ENCODE peak calls at places on chromosomes 16 and 17, in eight cellular contexts. One of them, this sample, is unnamed.

GRCh38 chr16:80006175-80006895 is 405.8 kb upstream of the MAF start:
- DNase-seq in thoracic aorta: no peak
- DNase-seq in CD8-positive, alpha-beta T cell: peak; percentile 18
- DNase-seq in suprapubic skin: no peak
- DNase-seq in MM.1S: no peak
- DNase-seq in aorta: no peak
- DNase-seq in mammary epithelial cell: peak; percentile 49
- DNase-seq in neural progenitor cell: no peak
- DNase-seq in this sample: no peak

GRCh38 chr17:45346255-45347015 is 29.6 kb upstream of the MAP3K14 start:
- DNase-seq in thoracic aorta: no peak
- DNase-seq in CD8-positive, alpha-beta T cell: no peak
- DNase-seq in suprapubic skin: peak; percentile 58
- DNase-seq in MM.1S: no peak
- DNase-seq in aorta: no peak
- DNase-seq in mammary epithelial cell: no peak
- DNase-seq in neural progenitor cell: no peak
- DNase-seq in this sample: no peak

GRCh38 chr16:57618306-57619132 is 9.9 kb upstream of the ADGRG1 start:
- DNase-seq in thoracic aorta: no peak
- DNase-seq in CD8-positive, alpha-beta T cell: no peak
- DNase-seq in suprapubic skin: peak; percentile 66
- DNase-seq in MM.1S: no peak
- DNase-seq in aorta: peak; percentile 34
- DNase-seq in mammary epithelial cell: peak; percentile 51
- DNase-seq in neural progenitor cell: no peak
- DNase-seq in this sample: no peak

GRCh38 chr17:74690409-74690825 is 22.3 kb downstream of the CD300LF start:
- DNase-seq in thoracic aorta: no peak
- DNase-seq in CD8-positive, alpha-beta T cell: no peak
- DNase-seq in suprapubic skin: no peak
- DNase-seq in MM.1S: no peak
- DNase-seq in aorta: peak; percentile 79
- DNase-seq in mammary epithelial cell: no peak
- DNase-seq in neural progenitor cell: no peak
- DNase-seq in this sample: peak; percentile 62

GRCh38 chr17:69874220-69874670 is 200.8 kb upstream of the KCNJ16 start:
- DNase-seq in thoracic aorta: no peak
- DNase-seq in CD8-positive, alpha-beta T cell: no peak
- DNase-seq in suprapubic skin: no peak
- DNase-seq in MM.1S: no peak
- DNase-seq in aorta: no peak
- DNase-seq in mammary epithelial cell: peak; percentile 84
- DNase-seq in neural progenitor cell: peak; percentile 9
- DNase-seq in this sample: no peak

GRCh38 chr17:52202572-52202876 is 44.0 kb upstream of the CA10 start:
- DNase-seq in thoracic aorta: no peak
- DNase-seq in CD8-positive, alpha-beta T cell: no peak
- DNase-seq in suprapubic skin: no peak
- DNase-seq in MM.1S: no peak
- DNase-seq in aorta: no peak
- DNase-seq in mammary epithelial cell: no peak
- DNase-seq in neural progenitor cell: no peak
- DNase-seq in this sample: no peak

GRCh38 chr17:27384261-27384701 is 72.0 kb upstream of the KSR1 start:
- DNase-seq in thoracic aorta: peak; percentile 69
- DNase-seq in CD8-positive, alpha-beta T cell: no peak
- DNase-seq in suprapubic skin: no peak
- DNase-seq in MM.1S: no peak
- DNase-seq in aorta: peak; percentile 85
- DNase-seq in mammary epithelial cell: peak; percentile 97
- DNase-seq in neural progenitor cell: no peak
- DNase-seq in this sample: peak; percentile 71

GRCh38 chr17:79811036-79811887 is 14.4 kb upstream of the CBX8 start:
- DNase-seq in thoracic aorta: no peak
- DNase-seq in CD8-positive, alpha-beta T cell: no peak
- DNase-seq in suprapubic skin: no peak
- DNase-seq in MM.1S: no peak
- DNase-seq in aorta: no peak
- DNase-seq in mammary epithelial cell: peak; percentile 43
- DNase-seq in neural progenitor cell: peak; percentile 57
- DNase-seq in this sample: no peak

GRCh38 chr17:54439816-54440215 is 460.8 kb upstream of the TOM1L1 start:
- DNase-seq in thoracic aorta: no peak
- DNase-seq in CD8-positive, alpha-beta T cell: no peak
- DNase-seq in suprapubic skin: no peak
- DNase-seq in MM.1S: no peak
- DNase-seq in aorta: no peak
- DNase-seq in mammary epithelial cell: no peak
- DNase-seq in neural progenitor cell: no peak
- DNase-seq in this sample: no peak

GRCh38 chr17:41496803-41497484 is 7.2 kb upstream of the KRT36 start:
- DNase-seq in thoracic aorta: no peak
- DNase-seq in CD8-positive, alpha-beta T cell: peak; percentile 46
- DNase-seq in suprapubic skin: no peak
- DNase-seq in MM.1S: peak; percentile 61
- DNase-seq in aorta: peak; percentile 82
- DNase-seq in mammary epithelial cell: peak; percentile 88
- DNase-seq in neural progenitor cell: peak; percentile 76
- DNase-seq in this sample: peak; percentile 58

GRCh38 chr16:90031186-90031930 is 12.1 kb upstream of the DBNDD1 start:
- DNase-seq in thoracic aorta: no peak
- DNase-seq in CD8-positive, alpha-beta T cell: no peak
- DNase-seq in suprapubic skin: no peak
- DNase-seq in MM.1S: no peak
- DNase-seq in aorta: no peak
- DNase-seq in mammary epithelial cell: no peak
- DNase-seq in neural progenitor cell: no peak
- DNase-seq in this sample: no peak

GRCh38 chr17:20271016-20271610 is 196.2 kb downstream of the LGALS9B start:
- DNase-seq in thoracic aorta: no peak
- DNase-seq in CD8-positive, alpha-beta T cell: no peak
- DNase-seq in suprapubic skin: no peak
- DNase-seq in MM.1S: peak; percentile 82
- DNase-seq in aorta: no peak
- DNase-seq in mammary epithelial cell: no peak
- DNase-seq in neural progenitor cell: no peak
- DNase-seq in this sample: no peak

GRCh38 chr16:2206780-2207433 is 1.7 kb downstream of the MLST8 start:
- DNase-seq in thoracic aorta: no peak
- DNase-seq in CD8-positive, alpha-beta T cell: no peak
- DNase-seq in suprapubic skin: no peak
- DNase-seq in MM.1S: no peak
- DNase-seq in aorta: no peak
- DNase-seq in mammary epithelial cell: no peak
- DNase-seq in neural progenitor cell: no peak
- DNase-seq in this sample: no peak

GRCh38 chr16:71796501-71796900 is 12.1 kb downstream of the AP1G1 start:
- DNase-seq in thoracic aorta: no peak
- DNase-seq in CD8-positive, alpha-beta T cell: no peak
- DNase-seq in suprapubic skin: no peak
- DNase-seq in MM.1S: no peak
- DNase-seq in aorta: no peak
- DNase-seq in mammary epithelial cell: no peak
- DNase-seq in neural progenitor cell: no peak
- DNase-seq in this sample: no peak

GRCh38 chr16:76345093-76345735 is 68.0 kb downstream of the CNTNAP4 start:
- DNase-seq in thoracic aorta: no peak
- DNase-seq in CD8-positive, alpha-beta T cell: no peak
- DNase-seq in suprapubic skin: peak; percentile 62
- DNase-seq in MM.1S: no peak
- DNase-seq in aorta: peak; percentile 60
- DNase-seq in mammary epithelial cell: no peak
- DNase-seq in neural progenitor cell: no peak
- DNase-seq in this sample: peak; percentile 77

GRCh38 chr16:1379054-1379862 is 27.5 kb downstream of the GNPTG start:
- DNase-seq in thoracic aorta: peak; percentile 85
- DNase-seq in CD8-positive, alpha-beta T cell: peak; percentile 63
- DNase-seq in suprapubic skin: peak; percentile 87
- DNase-seq in MM.1S: peak; percentile 73
- DNase-seq in aorta: peak; percentile 93
- DNase-seq in mammary epithelial cell: peak; percentile 85
- DNase-seq in neural progenitor cell: peak; percentile 92
- DNase-seq in this sample: peak; percentile 82

GRCh38 chr17:3636908-3637373 is 381 bp downstream of the CTNS start:
- DNase-seq in thoracic aorta: no peak
- DNase-seq in CD8-positive, alpha-beta T cell: peak; percentile 31
- DNase-seq in suprapubic skin: no peak
- DNase-seq in MM.1S: no peak
- DNase-seq in aorta: no peak
- DNase-seq in mammary epithelial cell: no peak
- DNase-seq in neural progenitor cell: peak; percentile 56
- DNase-seq in this sample: no peak

GRCh38 chr17:59238904-59239303 is 18.6 kb downstream of the GDPD1 start:
- DNase-seq in thoracic aorta: no peak
- DNase-seq in CD8-positive, alpha-beta T cell: no peak
- DNase-seq in suprapubic skin: no peak
- DNase-seq in MM.1S: no peak
- DNase-seq in aorta: no peak
- DNase-seq in mammary epithelial cell: no peak
- DNase-seq in neural progenitor cell: no peak
- DNase-seq in this sample: no peak

GRCh38 chr17:77442976-77443742 is 302.4 kb downstream of the SEC14L1 start:
- DNase-seq in thoracic aorta: no peak
- DNase-seq in CD8-positive, alpha-beta T cell: no peak
- DNase-seq in suprapubic skin: no peak
- DNase-seq in MM.1S: no peak
- DNase-seq in aorta: no peak
- DNase-seq in mammary epithelial cell: no peak
- DNase-seq in neural progenitor cell: no peak
- DNase-seq in this sample: no peak

GRCh38 chr16:66007717-66008116 is 358.8 kb upstream of the CDH5 start:
- DNase-seq in thoracic aorta: no peak
- DNase-seq in CD8-positive, alpha-beta T cell: no peak
- DNase-seq in suprapubic skin: no peak
- DNase-seq in MM.1S: peak; percentile 9
- DNase-seq in aorta: no peak
- DNase-seq in mammary epithelial cell: no peak
- DNase-seq in neural progenitor cell: peak; percentile 8
- DNase-seq in this sample: no peak

GRCh38 chr17:78677303-78678219 is 100.4 kb upstream of the DNAH17 start:
- DNase-seq in thoracic aorta: no peak
- DNase-seq in CD8-positive, alpha-beta T cell: no peak
- DNase-seq in suprapubic skin: no peak
- DNase-seq in MM.1S: no peak
- DNase-seq in aorta: no peak
- DNase-seq in mammary epithelial cell: no peak
- DNase-seq in neural progenitor cell: no peak
- DNase-seq in this sample: no peak
- H3K36me3 ChIP-seq in thoracic aorta: peaks cover 45% of the 10 kb centered on the region
- H3K36me3 ChIP-seq in CD8-positive, alpha-beta T cell: peaks cover 88% of the 10 kb centered on the region
- H3K36me3 ChIP-seq in suprapubic skin: peaks cover 66% of the 10 kb centered on the region
- H3K36me3 ChIP-seq in MM.1S: peaks cover 12% of the 10 kb centered on the region
- H3K36me3 ChIP-seq in aorta: peaks cover 2% of the 10 kb centered on the region
- H3K36me3 ChIP-seq in mammary epithelial cell: no peaks in the 10 kb centered on the region
- H3K36me3 ChIP-seq in neural progenitor cell: no peaks in the 10 kb centered on the region
- H3K36me3 ChIP-seq in this sample: peaks cover 25% of the 10 kb centered on the region

DNA sequence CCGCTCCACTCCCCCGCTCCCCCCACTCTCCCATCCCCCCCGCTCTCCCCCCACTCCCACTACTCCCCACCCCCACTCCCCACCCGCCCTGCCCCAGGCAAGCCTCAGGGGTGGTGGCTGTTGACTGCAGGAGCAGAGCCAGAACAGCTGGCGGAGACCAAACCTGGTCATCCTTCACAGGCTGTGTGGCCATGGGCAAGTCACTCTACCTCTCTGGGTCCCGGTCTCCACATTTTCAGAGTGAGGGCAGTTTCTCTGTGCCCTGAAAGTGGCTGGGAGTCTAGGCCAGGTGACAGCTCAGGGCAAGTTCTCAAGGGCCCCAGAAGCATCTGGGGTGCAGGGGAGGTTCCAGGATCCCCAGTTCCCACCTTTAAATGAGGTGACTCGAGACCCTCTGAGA is 15.1 kb upstream of the BAHCC1 start:
- DNase-seq in thoracic aorta: no peak
- DNase-seq in CD8-positive, alpha-beta T cell: no peak
- DNase-seq in suprapubic skin: no peak
- DNase-seq in MM.1S: no peak
- DNase-seq in aorta: peak; percentile 23
- DNase-seq in mammary epithelial cell: no peak
- DNase-seq in neural progenitor cell: no peak
- DNase-seq in this sample: no peak
- H3K27me3 ChIP-seq in thoracic aorta: no peaks in the 10 kb centered on the region
- H3K27me3 ChIP-seq in CD8-positive, alpha-beta T cell: peaks cover 4% of the 10 kb centered on the region
- H3K27me3 ChIP-seq in suprapubic skin: no peaks in the 10 kb centered on the region
- H3K27me3 ChIP-seq in MM.1S: peaks cover 90% of the 10 kb centered on the region
- H3K27me3 ChIP-seq in aorta: no peaks in the 10 kb centered on the region
- H3K27me3 ChIP-seq in mammary epithelial cell: no peaks in the 10 kb centered on the region
- H3K27me3 ChIP-seq in neural progenitor cell: peaks cover 26% of the 10 kb centered on the region
- H3K27me3 ChIP-seq in this sample: no peaks in the 10 kb centered on the region

GRCh38 chr17:18257747-18258355 is 687 bp downstream of the FLII start:
- DNase-seq in thoracic aorta: peak; percentile 77
- DNase-seq in CD8-positive, alpha-beta T cell: no peak
- DNase-seq in suprapubic skin: peak; percentile 91
- DNase-seq in MM.1S: peak; percentile 56
- DNase-seq in aorta: peak; percentile 90
- DNase-seq in mammary epithelial cell: peak; percentile 70
- DNase-seq in neural progenitor cell: peak; percentile 83
- DNase-seq in this sample: peak; percentile 86
- H3K4me1 ChIP-seq in thoracic aorta: peaks cover 29% of the 10 kb centered on the region
- H3K4me1 ChIP-seq in CD8-positive, alpha-beta T cell: peaks cover 47% of the 10 kb centered on the region
- H3K4me1 ChIP-seq in suprapubic skin: peaks cover 50% of the 10 kb centered on the region
- H3K4me1 ChIP-seq in MM.1S: peaks cover 23% of the 10 kb centered on the region
- H3K4me1 ChIP-seq in aorta: no peaks in the 10 kb centered on the region
- H3K4me1 ChIP-seq in mammary epithelial cell: peaks cover 43% of the 10 kb centered on the region
- H3K4me1 ChIP-seq in neural progenitor cell: peaks cover 19% of the 10 kb centered on the region
- H3K4me1 ChIP-seq in this sample: peaks cover 63% of the 10 kb centered on the region

DNA sequence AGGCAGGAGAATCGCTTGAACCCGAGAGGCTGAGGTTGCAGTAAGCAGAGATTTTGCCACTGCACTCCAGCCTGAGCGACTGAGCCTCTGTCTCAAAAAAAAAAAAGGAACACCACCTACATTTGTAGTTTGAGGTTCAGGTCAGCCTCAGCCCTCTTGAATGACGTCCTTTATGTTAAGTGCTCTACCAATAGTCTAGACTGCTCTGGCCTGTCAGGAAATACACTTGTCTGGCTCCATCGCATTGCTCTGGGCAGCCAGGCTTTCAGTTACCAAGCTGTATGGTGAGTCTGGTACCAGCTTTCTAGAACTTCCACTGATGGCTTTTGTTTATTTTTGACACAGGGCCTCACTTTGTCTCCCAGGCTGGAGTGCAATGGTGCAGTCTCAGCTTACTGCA is 11.4 kb downstream of the SOCS7 start:
- DNase-seq in thoracic aorta: no peak
- DNase-seq in CD8-positive, alpha-beta T cell: no peak
- DNase-seq in suprapubic skin: no peak
- DNase-seq in MM.1S: no peak
- DNase-seq in aorta: no peak
- DNase-seq in mammary epithelial cell: no peak
- DNase-seq in neural progenitor cell: no peak
- DNase-seq in this sample: no peak
- H3K36me3 ChIP-seq in thoracic aorta: peaks cover 14% of the 10 kb centered on the region
- H3K36me3 ChIP-seq in CD8-positive, alpha-beta T cell: no peaks in the 10 kb centered on the region
- H3K36me3 ChIP-seq in suprapubic skin: peaks cover 29% of the 10 kb centered on the region
- H3K36me3 ChIP-seq in MM.1S: no peaks in the 10 kb centered on the region
- H3K36me3 ChIP-seq in aorta: peaks cover 6% of the 10 kb centered on the region
- H3K36me3 ChIP-seq in mammary epithelial cell: peaks cover 4% of the 10 kb centered on the region
- H3K36me3 ChIP-seq in neural progenitor cell: no peaks in the 10 kb centered on the region
- H3K36me3 ChIP-seq in this sample: peaks cover 12% of the 10 kb centered on the region